ENCODE peak calls at places on chromosomes 7 and 10, in eight cellular contexts. D is IMR-90, S is A549, R is HepG2, N is SK-N-SH, Y is H1, L is K562, Q is GM12878. T is an unnamed sample.

GRCh38 chr7:6648815-6649104 is 11.6 kb downstream of the ZNF316 start:
- DNase-seq in D (no peak), S (no peak), R (no peak), N (peak; percentile 29), Y (no peak), L (no peak), Q (no peak), T (no peak)

GRCh38 chr10:33600381-33600780 is 265.9 kb upstream of the NRP1 start:
- DNase-seq in D (peak; percentile 49), S (no peak), R (no peak), N (no peak), Y (no peak), L (no peak), Q (no peak), T (no peak)

GRCh38 chr10:59047957-59048618 is 128.4 kb upstream of the PHYHIPL start:
- DNase-seq in D (no peak), S (no peak), R (no peak), N (no peak), Y (no peak), L (no peak), Q (peak; percentile 84), T (no peak)

GRCh38 chr7:59986-60675 is 132.2 kb upstream of the FAM20C start:
- DNase-seq in D (no peak), S (no peak), R (no peak), N (no peak), Y (no peak), L (no peak), Q (no peak), T (no peak)

GRCh38 chr10:99526861-99527504 is 5.8 kb upstream of the NKX2-3 start:
- DNase-seq in D (no peak), S (no peak), R (no peak), N (peak; percentile 20), Y (no peak), L (no peak), Q (no peak), T (no peak)

GRCh38 chr7:93476491-93477344 is 97.8 kb downstream of the CALCR start:
- DNase-seq in D (no peak), S (no peak), R (no peak), N (no peak), Y (no peak), L (no peak), Q (no peak), T (no peak)

GRCh38 chr10:117201826-117202225 is 4.5 kb downstream of the KCNK18 start:
- DNase-seq in D (no peak), S (no peak), R (no peak), N (no peak), Y (no peak), L (no peak), Q (no peak), T (no peak)

GRCh38 chr7:126856691-126857291 is 395.9 kb downstream of the GRM8 start:
- DNase-seq in D (no peak), S (no peak), R (peak; percentile 1), N (no peak), Y (no peak), L (no peak), Q (no peak), T (peak; percentile 8)

GRCh38 chr10:4981722-4982471 is 18.7 kb downstream of the AKR1C1 start:
- DNase-seq in D (peak; percentile 37), S (no peak), R (peak; percentile 79), N (peak; percentile 12), Y (peak; percentile 47), L (peak; percentile 63), Q (no peak), T (peak; percentile 26)

GRCh38 chr10:129968937-129969527 is 5.0 kb upstream of the EBF3 start:
- DNase-seq in D (peak; percentile 31), S (peak; percentile 58), R (peak; percentile 9), N (peak; percentile 89), Y (peak; percentile 93), L (no peak), Q (no peak), T (no peak)

GRCh38 chr7:158318511-158318913 is 269.1 kb downstream of the PTPRN2 start:
- DNase-seq in D (no peak), S (no peak), R (no peak), N (no peak), Y (peak; percentile 60), L (no peak), Q (no peak), T (no peak)

GRCh38 chr7:63968629-63969028 is 30.0 kb upstream of the ZNF722 start:
- DNase-seq in D (no peak), S (no peak), R (no peak), N (no peak), Y (no peak), L (no peak), Q (no peak), T (no peak)

GRCh38 chr7:28061824-28062196 is 118.8 kb downstream of the JAZF1 start:
- DNase-seq in D (no peak), S (no peak), R (no peak), N (no peak), Y (no peak), L (no peak), Q (no peak), T (no peak)

GRCh38 chr7:115229401-115230083 is 307.6 kb downstream of the MDFIC start:
- DNase-seq in D (no peak), S (no peak), R (peak; percentile 1), N (no peak), Y (no peak), L (no peak), Q (no peak), T (no peak)

GRCh38 chr7:26603631-26604030 is 260.8 kb downstream of the SKAP2 start:
- DNase-seq in D (no peak), S (no peak), R (no peak), N (no peak), Y (no peak), L (no peak), Q (no peak), T (peak; percentile 81)

GRCh38 chr7:53743697-53744096 is 708.3 kb downstream of the POM121L12 start:
- DNase-seq in D (no peak), S (no peak), R (no peak), N (no peak), Y (peak; percentile 46), L (no peak), Q (no peak), T (no peak)

DNA sequence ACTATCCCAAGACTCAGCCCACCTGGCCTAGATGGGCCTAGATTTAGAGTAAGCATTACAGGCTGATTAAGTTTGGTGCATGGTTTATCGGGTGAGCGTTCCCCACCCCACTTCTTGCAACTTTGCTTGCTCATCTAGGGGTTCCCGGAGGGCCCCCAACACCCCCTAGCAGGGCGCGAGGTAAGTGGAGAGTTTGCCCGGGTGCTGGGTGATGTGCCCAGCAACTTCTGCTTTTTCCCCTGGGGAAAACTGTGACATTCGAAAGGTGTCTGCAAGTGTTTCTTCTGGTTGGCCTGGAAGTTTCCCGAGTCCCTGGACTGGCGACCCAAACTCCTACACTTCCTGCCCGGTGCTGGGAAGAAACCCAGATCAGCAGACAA is 31.7 kb downstream of the SKIDA1 start:
- DNase-seq in D (no peak), S (no peak), R (no peak), N (no peak), Y (no peak), L (no peak), Q (no peak), T (no peak)
- TF ChIP-seq RAD21 in D (no peak), S (no peak), R (no peak), N (no peak), Y (no peak), L (no peak), Q (no peak), T (no peak)

GRCh38 chr7:82105463-82105862 is 335.6 kb upstream of the HGF start:
- DNase-seq in D (peak; percentile 91), S (peak; percentile 36), R (no peak), N (no peak), Y (no peak), L (no peak), Q (no peak), T (peak; percentile 41)
- TF ChIP-seq RAD21 in D (no peak), S (no peak), R (no peak), N (no peak), Y (no peak), L (no peak), Q (no peak), T (no peak)

DNA sequence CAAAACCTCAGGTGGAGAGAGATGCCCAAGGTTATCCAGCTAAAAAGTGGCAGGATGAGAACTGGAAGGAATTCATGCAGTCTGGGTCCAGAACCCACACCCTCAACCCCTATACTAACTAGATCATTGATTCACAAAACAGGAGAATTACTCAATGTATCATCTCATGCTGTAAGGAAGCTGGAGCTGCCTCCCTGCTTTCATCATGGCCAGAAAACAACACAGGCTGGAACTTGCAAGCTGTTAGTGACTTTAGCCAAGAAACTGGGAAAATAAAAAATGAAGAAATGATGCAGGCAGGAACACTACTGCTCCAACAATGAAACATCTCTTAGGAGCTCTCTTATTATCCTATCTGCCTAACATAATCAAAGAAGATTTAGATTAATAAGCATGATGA is 619.8 kb upstream of the CELF2 start:
- DNase-seq in D (no peak), S (no peak), R (no peak), N (no peak), Y (no peak), L (no peak), Q (no peak), T (no peak)
- TF ChIP-seq RAD21 in D (no peak), S (no peak), R (no peak), N (no peak), Y (no peak), L (no peak), Q (no peak), T (no peak)

GRCh38 chr7:92423646-92424045 is 23.6 kb upstream of the GATAD1 start:
- DNase-seq in D (no peak), S (no peak), R (no peak), N (no peak), Y (no peak), L (no peak), Q (no peak), T (no peak)

GRCh38 chr7:92422926-92423325 is 24.4 kb upstream of the GATAD1 start:
- DNase-seq in D (no peak), S (no peak), R (no peak), N (no peak), Y (no peak), L (no peak), Q (no peak), T (no peak)

GRCh38 chr7:92421676-92422435 is 25.4 kb upstream of the GATAD1 start:
- DNase-seq in D (peak; percentile 15), S (no peak), R (no peak), N (peak; percentile 40), Y (no peak), L (no peak), Q (no peak), T (no peak)

GRCh38 chr7:92427193-92427592 is 20.1 kb upstream of the GATAD1 start:
- DNase-seq in D (no peak), S (no peak), R (no peak), N (no peak), Y (no peak), L (no peak), Q (no peak), T (no peak)

DNA sequence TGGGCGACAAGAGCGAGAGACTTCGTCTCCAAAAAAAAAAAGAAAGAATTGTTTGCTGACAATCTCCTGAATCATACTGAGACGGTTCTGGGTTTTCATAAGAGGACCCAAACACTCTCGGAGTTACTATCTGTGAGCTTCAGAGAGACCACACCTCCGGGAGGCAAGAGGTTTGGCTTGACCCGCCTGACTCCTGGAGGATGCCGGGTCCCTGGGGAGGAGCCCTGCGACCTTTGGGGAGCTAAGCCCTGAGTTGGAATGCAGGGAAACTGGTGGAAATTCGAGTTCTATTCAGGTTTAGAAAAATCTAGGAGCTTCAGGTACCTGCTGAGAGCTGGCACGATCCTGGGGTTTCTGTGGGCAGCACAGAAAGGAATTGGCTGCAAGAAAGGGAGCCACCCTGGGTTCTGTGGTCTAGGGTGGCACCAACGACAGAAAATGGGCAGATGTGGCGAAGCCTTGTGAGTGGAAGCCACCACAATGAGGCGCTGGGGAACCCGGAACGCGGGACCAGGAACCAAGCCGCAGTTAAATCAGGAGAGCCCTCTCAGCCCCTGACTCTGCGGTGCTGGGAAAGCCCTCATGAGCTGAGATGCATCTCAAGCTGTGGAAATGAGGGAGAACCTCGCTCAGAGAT is 21.9 kb upstream of the GATAD1 start:
- DNase-seq in D (no peak), S (peak; percentile 62), R (no peak), N (no peak), Y (peak; percentile 60), L (no peak), Q (no peak), T (no peak)
- TF ChIP-seq RAD21 in D (no peak), S (peak; percentile 34), R (no peak), N (no peak), Y (peak; percentile 19), L (no peak), Q (no peak), T (no peak)

T was measured in HCT116.